ENCODE peak calls at places on chromosomes 7 and 10, in four cellular contexts. I, L, A and H are unnamed samples.

GRCh38 chr7:76037310-76037709 is 10.5 kb downstream of the STYXL1 start:
- DNase-seq in I (peak), A (peak), L (peak), H (no peak)

GRCh38 chr7:89334785-89335184 is 539.2 kb upstream of the TEX47 start:
- DNase-seq in I (no peak), L (peak), A (no peak), H (no peak)

GRCh38 chr10:59887972-59888640 is 18.2 kb downstream of the CCDC6 start:
- DNase-seq in A (no peak), I (no peak), L (no peak), H (no peak)

GRCh38 chr10:6771361-6771760 is 191.3 kb upstream of the PRKCQ start:
- DNase-seq in L (no peak), I (no peak), A (no peak), H (no peak)

GRCh38 chr10:133439517-133440461 is 14.0 kb upstream of the SCART1 start:
- DNase-seq in A (no peak), L (no peak), I (no peak), H (no peak)

GRCh38 chr7:90749262-90749661 is 153.1 kb downstream of the CDK14 start:
- DNase-seq in I (no peak), L (no peak), A (no peak), H (no peak)

GRCh38 chr10:132607961-132608495 is 70.4 kb downstream of the INPP5A start:
- DNase-seq in A (no peak), L (no peak), I (no peak), H (no peak)

GRCh38 chr10:22560391-22561239 is 153.8 kb downstream of the PIP4K2A start:
- DNase-seq in I (no peak), A (no peak), L (no peak), H (peak)

GRCh38 chr10:14200645-14201534 is 129.8 kb downstream of the FRMD4A start:
- DNase-seq in A (no peak), L (peak), I (peak), H (peak)

GRCh38 chr7:18019562-18019961 is 8.1 kb downstream of the PRPS1L1 start:
- DNase-seq in A (no peak), I (peak), L (peak), H (peak)

GRCh38 chr7:1512781-1513656 is 8.8 kb upstream of the INTS1 start:
- DNase-seq in A (peak), I (peak), L (peak), H (peak)

GRCh38 chr10:100907773-100908172 is 5.0 kb upstream of the SLF2 start:
- DNase-seq in A (no peak), I (no peak), L (no peak), H (no peak)

GRCh38 chr10:59362184-59362966 is at the start of gene FAM13C:
- DNase-seq in A (peak), L (peak), I (peak), H (peak)

GRCh38 chr10:117135480-117136140 is 2.5 kb downstream of the VAX1 start:
- DNase-seq in A (no peak), L (no peak), I (no peak), H (peak)

GRCh38 chr10:78905940-78906308 is 162.8 kb upstream of the ZMIZ1 start:
- DNase-seq in L (no peak), A (no peak), I (no peak), H (no peak)

GRCh38 chr10:78706256-78706655 is 362.5 kb upstream of the ZMIZ1 start:
- DNase-seq in A (no peak), I (peak), L (no peak), H (no peak)

GRCh38 chr10:95264227-95265051 is 26.4 kb downstream of the PDLIM1 start:
- DNase-seq in A (no peak), L (no peak), I (no peak), H (no peak)

GRCh38 chr10:77737608-77738007 is 100.0 kb upstream of the KCNMA1 start:
- DNase-seq in A (no peak), I (peak), L (peak), H (no peak)

GRCh38 chr10:84424731-84425165 is 96.4 kb downstream of the CCSER2 start:
- DNase-seq in I (peak), L (peak), A (peak), H (peak)

GRCh38 chr7:63027075-63027474 is 971.6 kb upstream of the ZNF722 start:
- DNase-seq in L (no peak), I (no peak), A (no peak), H (no peak)

GRCh38 chr7:64618785-64619456 is 47.0 kb upstream of the ZNF107 start:
- DNase-seq in A (no peak), L (peak), I (peak), H (peak)

GRCh38 chr10:46225597-46225996 is 61.2 kb upstream of the ANTXRL start:
- DNase-seq in L (no peak), I (no peak), A (no peak), H (no peak)

GRCh38 chr7:2537981-2538851 is 17.1 kb downstream of the BRAT1 start:
- DNase-seq in I (no peak), L (no peak), A (no peak), H (no peak)

GRCh38 chr7:94303736-94304135 is 91.0 kb upstream of the COL1A2 start:
- DNase-seq in L (peak), I (peak), A (peak), H (peak)

GRCh38 chr10:123831259-123831658 is 60.3 kb downstream of the CPXM2 start:
- DNase-seq in I (no peak), A (no peak), L (no peak), H (no peak)

GRCh38 chr10:12067336-12067735 is 1.4 kb upstream of the DHTKD1 start:
- DNase-seq in A (no peak), I (peak), L (peak), H (no peak)

GRCh38 chr10:18400201-18400910 is 251.0 kb downstream of the NSUN6 start:
- DNase-seq in A (no peak), L (peak), I (peak), H (no peak)

GRCh38 chr7:94401411-94401810 is 6.7 kb downstream of the COL1A2 start:
- DNase-seq in A (no peak), I (no peak), L (no peak), H (no peak)

GRCh38 chr10:37972396-37972795 is 4.1 kb downstream of the ZNF25 start:
- DNase-seq in L (no peak), A (no peak), I (no peak), H (no peak)

GRCh38 chr10:443459-443858 is 246.0 kb downstream of the DIP2C start:
- DNase-seq in A (no peak), L (no peak), I (no peak), H (no peak)

GRCh38 chr10:30705625-30706149 is 76.1 kb upstream of the LYZL2 start:
- DNase-seq in A (no peak), I (no peak), L (no peak), H (no peak)

GRCh38 chr10:30704016-30704600 is 74.6 kb upstream of the LYZL2 start:
- DNase-seq in A (no peak), I (no peak), L (no peak), H (no peak)

GRCh38 chr10:30708234-30708633 is 78.7 kb upstream of the LYZL2 start:
- DNase-seq in L (no peak), I (no peak), A (no peak), H (no peak)

GRCh38 chr10:30702860-30703259 is 73.3 kb upstream of the LYZL2 start:
- DNase-seq in A (no peak), L (no peak), I (no peak), H (no peak)

GRCh38 chr10:30705086-30705624 is 75.6 kb upstream of the LYZL2 start:
- DNase-seq in I (no peak), A (no peak), L (no peak), H (no peak)
- H3K4me3 ChIP-seq in I (no peak), A (no peak), L (no peak), H (no peak)

GRCh38 chr7:71198887-71199286 is 66.9 kb downstream of the GALNT17 start:
- DNase-seq in L (no peak), A (no peak), I (no peak), H (no peak)
- H3K27ac ChIP-seq in L (no peak), A (no peak), I (no peak), H (no peak)

GRCh38 chr10:93547522-93547921 is 18.9 kb upstream of the FFAR4 start:
- DNase-seq in A (no peak), I (no peak), L (no peak), H (no peak)

GRCh38 chr10:93548376-93549071 is 17.9 kb upstream of the FFAR4 start:
- DNase-seq in A (no peak), I (peak), L (peak), H (no peak)

GRCh38 chr10:93552780-93553179 is 13.7 kb upstream of the FFAR4 start:
- DNase-seq in L (no peak), I (no peak), A (no peak), H (no peak)

GRCh38 chr10:93553501-93554374 is 12.7 kb upstream of the FFAR4 start:
- DNase-seq in A (no peak), L (peak), I (no peak), H (no peak)

GRCh38 chr10:93550634-93551033 is 15.8 kb upstream of the FFAR4 start:
- DNase-seq in A (no peak), L (no peak), I (no peak), H (no peak)
- TF ChIP-seq CTCF in A (no peak), L (no peak), I (no peak), H (no peak)

GRCh38 chr7:151114151-151115090 is 28.1 kb downstream of the AGAP3 start:
- DNase-seq in A (no peak), L (no peak), I (peak), H (peak)

GRCh38 chr7:151115836-151116418 is 29.7 kb downstream of the AGAP3 start:
- DNase-seq in L (no peak), I (no peak), A (no peak), H (peak)

GRCh38 chr7:151116603-151117002 is 30.3 kb downstream of the AGAP3 start:
- DNase-seq in A (no peak), I (no peak), L (no peak), H (no peak)

GRCh38 chr7:151113344-151114150 is 27.3 kb downstream of the AGAP3 start:
- DNase-seq in L (peak), A (no peak), I (peak), H (peak)

GRCh38 chr7:151115121-151115835 is 29.0 kb downstream of the AGAP3 start:
- DNase-seq in I (peak), L (no peak), A (no peak), H (peak)
- H3K4me3 ChIP-seq in I (no peak), L (no peak), A (peak), H (peak)

GRCh38 chr10:114603943-114604342 is 54.1 kb downstream of the ABLIM1 start:
- DNase-seq in A (no peak), L (peak), I (peak), H (no peak)
- H3K27ac ChIP-seq in A (peak), L (peak), I (no peak), H (no peak)

GRCh38 chr10:3119796-3120459 is 52.6 kb downstream of the PFKP start:
- DNase-seq in A (no peak), I (peak), L (peak), H (peak)
- TF ChIP-seq CTCF in A (no peak), I (peak), L (peak), H (peak)